ENCODE peak calls at places on chromosomes 2 and 18, in eight cellular contexts. U is aorta, J is uterus, A is stomach, S is mucosa of descending colon, D is adrenal gland, V is colonic mucosa, H is HCT116. K is an unnamed sample. For H3K4me1, the result is how much of the 10 kb centered on the place peaks cover.

GRCh38 chr18:53745228-53745967 is 479.1 kb downstream of the MBD2 start:
- DNase-seq in U (no peak), J (no peak), A (no peak), S (peak), D (no peak), V (peak), H (no peak), K (no peak)

GRCh38 chr2:228541794-228542193 is 360.3 kb upstream of the SPHKAP start:
- DNase-seq in U (no peak), J (no peak), A (no peak), S (no peak), D (no peak), V (no peak), H (no peak), K (no peak)

GRCh38 chr2:128308284-128308731 is 10.4 kb downstream of the HS6ST1 start:
- DNase-seq in U (peak), J (peak), A (no peak), S (no peak), D (peak), V (no peak), H (no peak), K (peak)

GRCh38 chr2:47264183-47264582 is 109.1 kb upstream of the STPG4 start:
- DNase-seq in U (no peak), J (no peak), A (no peak), S (no peak), D (no peak), V (no peak), H (no peak), K (no peak)

GRCh38 chr2:46029332-46029811 is 267.8 kb upstream of the EPAS1 start:
- DNase-seq in U (no peak), J (no peak), A (no peak), S (no peak), D (no peak), V (no peak), H (no peak), K (no peak)

GRCh38 chr18:8253943-8254342 is 355.3 kb upstream of the RAB12 start:
- DNase-seq in U (no peak), J (no peak), A (no peak), S (no peak), D (no peak), V (no peak), H (no peak), K (no peak)

GRCh38 chr2:68831688-68832087 is 39.5 kb downstream of the BMP10 start:
- DNase-seq in U (no peak), J (no peak), A (no peak), S (no peak), D (no peak), V (no peak), H (no peak), K (no peak)

GRCh38 chr2:127652786-127653357 is 6.9 kb downstream of the GPR17 start:
- DNase-seq in U (no peak), J (no peak), A (no peak), S (no peak), D (no peak), V (no peak), H (no peak), K (no peak)

GRCh38 chr2:99811544-99811943 is 321.7 kb upstream of the REV1 start:
- DNase-seq in U (no peak), J (no peak), A (no peak), S (no peak), D (no peak), V (no peak), H (no peak), K (no peak)

GRCh38 chr2:85308951-85309555 is 18.7 kb downstream of the TGOLN2 start:
- DNase-seq in U (peak), J (peak), A (peak), S (peak), D (peak), V (peak), H (no peak), K (peak)

GRCh38 chr2:2763998-2764355 is 432.9 kb upstream of the MYT1L start:
- DNase-seq in U (no peak), J (no peak), A (no peak), S (no peak), D (no peak), V (no peak), H (no peak), K (peak)

GRCh38 chr18:49754866-49755265 is 58.5 kb downstream of the ACAA2 start:
- DNase-seq in U (no peak), J (no peak), A (no peak), S (no peak), D (no peak), V (no peak), H (no peak), K (no peak)

GRCh38 chr2:201860541-201861154 is 54.3 kb downstream of the CDK15 start:
- DNase-seq in U (no peak), J (peak), A (peak), S (peak), D (peak), V (peak), H (peak), K (no peak)

GRCh38 chr18:32919799-32920198 is 147.0 kb upstream of the KLHL14 start:
- DNase-seq in U (no peak), J (no peak), A (peak), S (peak), D (no peak), V (no peak), H (no peak), K (no peak)

GRCh38 chr2:235293060-235293459 is 200.8 kb upstream of the AGAP1 start:
- DNase-seq in U (no peak), J (no peak), A (no peak), S (no peak), D (no peak), V (no peak), H (no peak), K (no peak)

GRCh38 chr18:78926243-78926615 is 53.4 kb upstream of the SALL3 start:
- DNase-seq in U (no peak), J (no peak), A (no peak), S (no peak), D (no peak), V (no peak), H (no peak), K (no peak)

GRCh38 chr2:143717532-143718168 is 588.4 kb downstream of the ARHGAP15 start:
- DNase-seq in U (peak), J (no peak), A (no peak), S (no peak), D (no peak), V (no peak), H (no peak), K (no peak)

GRCh38 chr2:239801404-239802100 is 223.6 kb downstream of the NDUFA10 start:
- DNase-seq in U (peak), J (no peak), A (peak), S (no peak), D (no peak), V (no peak), H (no peak), K (peak)

GRCh38 chr2:229553091-229553490 is 161.3 kb downstream of the DNER start:
- DNase-seq in U (no peak), J (no peak), A (no peak), S (no peak), D (no peak), V (no peak), H (no peak), K (no peak)

GRCh38 chr2:186733414-186733813 is 39.6 kb downstream of the FAM171B start:
- DNase-seq in U (no peak), J (no peak), A (no peak), S (no peak), D (no peak), V (no peak), H (no peak), K (no peak)

GRCh38 chr2:150066490-150066889 is 421.0 kb downstream of the RND3 start:
- DNase-seq in U (no peak), J (no peak), A (no peak), S (no peak), D (no peak), V (no peak), H (no peak), K (no peak)

GRCh38 chr18:53883771-53884170 is 340.7 kb downstream of the MBD2 start:
- DNase-seq in U (no peak), J (no peak), A (no peak), S (no peak), D (no peak), V (no peak), H (no peak), K (no peak)

GRCh38 chr2:233338046-233338445 is 16.2 kb upstream of the DGKD start:
- DNase-seq in U (no peak), J (no peak), A (no peak), S (no peak), D (no peak), V (no peak), H (no peak), K (no peak)

GRCh38 chr2:70362661-70363060 is 60.8 kb upstream of the FAM136A start:
- DNase-seq in U (no peak), J (no peak), A (no peak), S (no peak), D (no peak), V (no peak), H (no peak), K (no peak)

GRCh38 chr2:74199871-74200305 is 1.5 kb downstream of the MTHFD2 start:
- DNase-seq in U (no peak), J (no peak), A (no peak), S (no peak), D (no peak), V (no peak), H (no peak), K (no peak)

GRCh38 chr2:53490659-53491058 is 276.9 kb upstream of the CHAC2 start:
- DNase-seq in U (no peak), J (peak), A (no peak), S (no peak), D (peak), V (no peak), H (no peak), K (peak)

GRCh38 chr2:29714333-29714732 is 207.1 kb downstream of the ALK start:
- DNase-seq in U (no peak), J (no peak), A (no peak), S (no peak), D (no peak), V (no peak), H (no peak), K (no peak)

GRCh38 chr2:238169021-238169707 is 10.4 kb downstream of the ERFE start:
- DNase-seq in U (peak), J (peak), A (no peak), S (peak), D (no peak), V (no peak), H (no peak), K (no peak)

GRCh38 chr2:208015475-208015874 is 9.9 kb downstream of the PLEKHM3 start:
- DNase-seq in U (no peak), J (no peak), A (no peak), S (no peak), D (no peak), V (no peak), H (no peak), K (no peak)

GRCh38 chr2:113084249-113085000 is 16.7 kb downstream of the IL1F10 start:
- DNase-seq in U (no peak), J (no peak), A (no peak), S (peak), D (no peak), V (no peak), H (peak), K (no peak)

GRCh38 chr2:219442206-219443015 is 7.8 kb downstream of the SPEG start:
- DNase-seq in U (no peak), J (no peak), A (no peak), S (no peak), D (no peak), V (no peak), H (no peak), K (no peak)

GRCh38 chr2:95049088-95049955 is 23.8 kb downstream of the MAL start:
- DNase-seq in U (peak), J (no peak), A (no peak), S (no peak), D (no peak), V (no peak), H (no peak), K (no peak)
- H3K4me1 ChIP-seq in U (under half), J (under half), A (under half), S (under half), D (under half), V (under half), H (under half), K (under half)

GRCh38 chr2:42110287-42110973 is 58.7 kb upstream of the EML4 start:
- DNase-seq in U (no peak), J (no peak), A (peak), S (no peak), D (no peak), V (no peak), H (no peak), K (no peak)

GRCh38 chr2:42113427-42113826 is 55.7 kb upstream of the EML4 start:
- DNase-seq in U (no peak), J (no peak), A (no peak), S (no peak), D (no peak), V (no peak), H (no peak), K (no peak)

GRCh38 chr2:42110974-42111322 is 58.2 kb upstream of the EML4 start:
- DNase-seq in U (no peak), J (no peak), A (no peak), S (no peak), D (no peak), V (no peak), H (no peak), K (no peak)

GRCh38 chr2:42115588-42115987 is 53.6 kb upstream of the EML4 start:
- DNase-seq in U (no peak), J (no peak), A (no peak), S (no peak), D (no peak), V (no peak), H (no peak), K (no peak)

GRCh38 chr2:42112418-42112817 is 56.7 kb upstream of the EML4 start:
- DNase-seq in U (no peak), J (no peak), A (no peak), S (no peak), D (no peak), V (no peak), H (no peak), K (no peak)
- H3K4me1 ChIP-seq in U (under half), J (under half), A (under half), S (under half), D (under half), V (under half), H (under half), K (under half)

GRCh38 chr2:205769494-205769848 is 87.2 kb downstream of the NRP2 start:
- DNase-seq in U (no peak), J (no peak), A (no peak), S (no peak), D (no peak), V (no peak), H (no peak), K (no peak)

GRCh38 chr2:205768341-205768740 is 86.0 kb downstream of the NRP2 start:
- DNase-seq in U (no peak), J (no peak), A (no peak), S (no peak), D (no peak), V (no peak), H (no peak), K (no peak)

GRCh38 chr2:205766765-205767359 is 84.6 kb downstream of the NRP2 start:
- DNase-seq in U (no peak), J (peak), A (peak), S (peak), D (peak), V (peak), H (no peak), K (no peak)

GRCh38 chr2:205768815-205769493 is 86.7 kb downstream of the NRP2 start:
- DNase-seq in U (no peak), J (no peak), A (no peak), S (no peak), D (no peak), V (no peak), H (no peak), K (no peak)

GRCh38 chr2:205767617-205768016 is 85.3 kb downstream of the NRP2 start:
- DNase-seq in U (no peak), J (no peak), A (no peak), S (no peak), D (no peak), V (no peak), H (no peak), K (no peak)
- H3K4me1 ChIP-seq in U (under half), J (under half), A (half or more), S (under half), D (under half), V (under half), H (under half), K (under half)

GRCh38 chr18:23867011-23867410 is 147.5 kb upstream of the TTC39C start:
- DNase-seq in U (no peak), J (no peak), A (no peak), S (no peak), D (no peak), V (no peak), H (no peak), K (no peak)

GRCh38 chr18:23861326-23861725 is 153.2 kb upstream of the TTC39C start:
- DNase-seq in U (no peak), J (no peak), A (no peak), S (no peak), D (no peak), V (no peak), H (no peak), K (no peak)

GRCh38 chr18:23868341-23868740 is 146.2 kb upstream of the TTC39C start:
- DNase-seq in U (no peak), J (no peak), A (no peak), S (no peak), D (no peak), V (no peak), H (no peak), K (no peak)

GRCh38 chr18:23862071-23862470 is 152.5 kb upstream of the TTC39C start:
- DNase-seq in U (no peak), J (no peak), A (no peak), S (no peak), D (no peak), V (no peak), H (no peak), K (no peak)

DNA sequence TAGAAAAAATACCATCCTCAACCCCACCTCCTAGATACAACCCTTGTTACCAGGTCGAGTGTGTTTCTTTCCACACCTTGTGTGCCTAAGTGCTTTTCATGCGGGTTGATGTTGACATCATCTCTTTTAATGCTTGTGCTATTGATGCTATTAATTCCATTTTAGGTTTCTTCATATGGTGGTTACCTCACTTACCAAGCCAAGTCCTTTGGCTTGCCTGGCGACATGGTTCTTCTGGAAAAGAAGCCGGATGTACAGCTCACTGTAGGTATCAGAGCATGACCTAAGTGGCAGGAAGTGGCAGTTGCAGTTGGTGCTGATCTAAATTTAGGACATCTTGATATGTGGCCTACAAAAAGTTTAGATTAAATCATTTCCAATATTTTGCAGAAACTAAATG is 149.9 kb upstream of the TTC39C start:
- DNase-seq in U (no peak), J (no peak), A (no peak), S (no peak), D (no peak), V (no peak), H (no peak), K (no peak)
- H3K4me1 ChIP-seq in U (under half), J (under half), A (under half), S (under half), D (under half), V (under half), H (under half), K (under half)

DNA sequence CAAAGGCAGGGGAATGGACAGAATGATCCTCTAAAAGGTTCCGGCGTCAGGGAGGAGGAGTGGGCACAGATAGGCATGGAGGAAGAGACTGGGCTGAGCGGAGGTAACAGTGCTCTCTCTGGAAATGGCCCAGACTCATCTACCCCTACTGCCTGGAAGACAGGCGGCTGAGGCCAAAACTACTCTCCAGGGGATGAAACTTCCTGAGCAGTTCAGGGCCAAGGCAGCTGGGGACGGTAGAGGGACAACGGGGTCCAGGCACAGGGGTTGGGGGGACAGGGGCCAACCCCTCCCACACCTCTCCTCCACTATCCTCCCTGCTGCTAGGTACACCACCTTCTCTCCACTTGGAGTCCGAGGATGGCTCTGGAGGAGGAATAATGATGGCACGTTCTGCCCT is 94.3 kb downstream of the TNS1 start:
- DNase-seq in U (peak), J (peak), A (no peak), S (no peak), D (no peak), V (no peak), H (no peak), K (no peak)
- H3K4me1 ChIP-seq in U (under half), J (under half), A (half or more), S (under half), D (half or more), V (under half), H (under half), K (half or more)

DNA sequence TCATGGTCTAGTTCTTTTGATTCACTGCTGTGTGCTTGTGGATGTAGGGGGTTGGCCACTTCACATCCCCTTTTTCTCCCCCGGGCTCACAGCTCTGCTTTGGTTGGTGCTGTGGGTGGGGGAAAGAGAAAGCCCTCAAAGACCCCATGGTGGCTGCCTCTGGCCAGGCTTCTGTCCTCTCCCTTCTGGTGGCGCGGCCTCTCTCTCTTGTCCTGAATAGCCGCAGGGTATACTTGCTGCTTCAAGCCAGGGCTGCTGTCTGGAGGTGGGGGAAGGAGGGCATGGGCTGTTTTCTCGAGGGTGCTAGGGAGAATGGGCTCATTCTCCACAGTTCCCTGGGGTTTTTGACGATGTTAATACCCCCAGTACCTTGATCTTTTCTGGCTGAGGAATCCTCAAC is 53.9 kb downstream of the IL1R2 start:
- DNase-seq in U (no peak), J (peak), A (no peak), S (no peak), D (no peak), V (no peak), H (no peak), K (no peak)
- H3K4me1 ChIP-seq in U (under half), J (under half), A (under half), S (under half), D (under half), V (under half), H (under half), K (under half)